ENCODE peak calls at places on chromosome 11, in seven cellular contexts. H is GM12878, F is SK-N-SH, D is K562, M is H1, N is HCT116, U is HepG2. J is an unnamed sample.

GRCh38 chr11:76577921-76578654 is 92.5 kb downstream of the LRRC32 start:
- DNase-seq in H (no peak), F (peak), D (no peak), M (no peak), N (no peak), U (no peak), J (no peak)

GRCh38 chr11:94770563-94771120 is 2.5 kb downstream of the AMOTL1 start:
- DNase-seq in H (no peak), F (peak), D (no peak), M (no peak), N (no peak), U (no peak), J (no peak)

GRCh38 chr11:125382211-125382807 is 113.8 kb downstream of the FEZ1 start:
- DNase-seq in H (no peak), F (no peak), D (no peak), M (no peak), N (no peak), U (no peak), J (no peak)

GRCh38 chr11:19102521-19102900 is 14.5 kb upstream of the ZDHHC13 start:
- DNase-seq in H (no peak), F (no peak), D (no peak), M (no peak), N (no peak), U (no peak), J (no peak)

GRCh38 chr11:130369141-130369691 is 54.5 kb upstream of the ZBTB44 start:
- DNase-seq in H (no peak), F (no peak), D (no peak), M (no peak), N (no peak), U (no peak), J (no peak)

GRCh38 chr11:73950869-73951710 is at the start of gene DNAJB13:
- DNase-seq in H (peak), F (peak), D (peak), M (no peak), N (peak), U (peak), J (peak)

GRCh38 chr11:120622189-120622912 is 110.8 kb downstream of the GRIK4 start:
- DNase-seq in H (no peak), F (peak), D (peak), M (no peak), N (no peak), U (no peak), J (no peak)

GRCh38 chr11:102974552-102975280 is 19.2 kb upstream of the MMP13 start:
- DNase-seq in H (no peak), F (no peak), D (no peak), M (no peak), N (no peak), U (no peak), J (no peak)

GRCh38 chr11:259374-259773 is 18.8 kb upstream of the NLRP6 start:
- DNase-seq in H (no peak), F (no peak), D (no peak), M (no peak), N (no peak), U (no peak), J (no peak)

GRCh38 chr11:36672815-36673450 is 74.9 kb upstream of the RAG2 start:
- DNase-seq in H (no peak), F (peak), D (peak), M (no peak), N (peak), U (peak), J (peak)

GRCh38 chr11:122229078-122229477 is 113.1 kb upstream of the BLID start:
- DNase-seq in H (no peak), F (no peak), D (no peak), M (no peak), N (no peak), U (no peak), J (no peak)

GRCh38 chr11:133830931-133831907 is 14.1 kb downstream of the SPATA19 start:
- DNase-seq in H (no peak), F (peak), D (no peak), M (no peak), N (no peak), U (no peak), J (no peak)

GRCh38 chr11:57873196-57873911 is 111.8 kb downstream of the CTNND1 start:
- DNase-seq in H (no peak), F (no peak), D (no peak), M (no peak), N (no peak), U (no peak), J (no peak)

GRCh38 chr11:64711138-64711943 is 11.7 kb downstream of the NRXN2 start:
- DNase-seq in H (no peak), F (peak), D (peak), M (peak), N (no peak), U (no peak), J (no peak)

GRCh38 chr11:101091781-101092180 is 37.8 kb downstream of the PGR start:
- DNase-seq in H (no peak), F (no peak), D (no peak), M (no peak), N (no peak), U (no peak), J (no peak)

GRCh38 chr11:69721745-69722144 is 17.9 kb upstream of the FGF19 start:
- DNase-seq in H (no peak), F (no peak), D (no peak), M (no peak), N (no peak), U (no peak), J (no peak)

GRCh38 chr11:107957109-107957588 is 28.9 kb downstream of the RAB39A start:
- DNase-seq in H (peak), F (peak), D (no peak), M (no peak), N (no peak), U (no peak), J (no peak)

GRCh38 chr11:113458189-113458588 is 17.0 kb downstream of the DRD2 start:
- DNase-seq in H (no peak), F (no peak), D (no peak), M (no peak), N (no peak), U (no peak), J (no peak)

GRCh38 chr11:68436985-68437926 is 23.3 kb upstream of the PPP6R3 start:
- DNase-seq in H (no peak), F (no peak), D (peak), M (no peak), N (no peak), U (no peak), J (no peak)

GRCh38 chr11:128936546-128937275 is 6.0 kb downstream of the TP53AIP1 start:
- DNase-seq in H (no peak), F (no peak), D (no peak), M (peak), N (no peak), U (peak), J (peak)

GRCh38 chr11:34614334-34615113 is 6.4 kb upstream of the EHF start:
- DNase-seq in H (no peak), F (no peak), D (no peak), M (no peak), N (no peak), U (no peak), J (no peak)
- TF ChIP-seq YY1 in H (no peak), F (no peak), D (no peak), M (no peak), N (no peak), U (no peak), J (no peak)

GRCh38 chr11:28877366-28877765 is 769.2 kb downstream of the METTL15 start:
- DNase-seq in H (no peak), F (no peak), D (no peak), M (no peak), N (no peak), U (no peak), J (no peak)
- TF ChIP-seq YY1 in H (no peak), F (no peak), D (no peak), M (no peak), N (no peak), U (no peak), J (no peak)

DNA sequence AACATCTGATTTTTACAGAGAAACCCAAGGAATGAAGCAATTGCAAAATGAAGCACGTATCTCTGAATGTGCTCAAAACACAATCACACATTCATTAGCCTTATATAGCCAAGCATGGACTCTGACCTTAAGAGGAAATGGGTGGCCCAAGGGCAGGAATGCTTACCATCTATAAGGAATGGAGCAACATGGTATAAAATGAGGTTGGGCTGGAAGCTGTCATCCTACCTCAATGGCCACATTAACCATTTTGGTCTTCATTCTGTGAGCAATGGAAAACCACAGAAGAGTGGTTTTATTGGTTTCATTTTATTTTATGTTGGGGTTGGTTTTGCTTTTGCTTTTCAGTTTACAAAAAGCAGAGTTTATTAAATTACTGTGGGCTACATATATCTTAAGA is 11.0 kb upstream of the MS4A13 start:
- DNase-seq in H (peak), F (no peak), D (no peak), M (no peak), N (no peak), U (no peak), J (no peak)
- TF ChIP-seq YY1 in H (no peak), F (no peak), D (no peak), M (no peak), N (no peak), U (no peak), J (no peak)

GRCh38 chr11:13928566-13929251 is 33.8 kb upstream of the SPON1 start:
- DNase-seq in H (no peak), F (no peak), D (no peak), M (no peak), N (no peak), U (no peak), J (no peak)

GRCh38 chr11:13929551-13929950 is 33.0 kb upstream of the SPON1 start:
- DNase-seq in H (no peak), F (no peak), D (no peak), M (no peak), N (no peak), U (no peak), J (no peak)

GRCh38 chr11:13927496-13927895 is 35.0 kb upstream of the SPON1 start:
- DNase-seq in H (no peak), F (no peak), D (no peak), M (no peak), N (no peak), U (no peak), J (no peak)

DNA sequence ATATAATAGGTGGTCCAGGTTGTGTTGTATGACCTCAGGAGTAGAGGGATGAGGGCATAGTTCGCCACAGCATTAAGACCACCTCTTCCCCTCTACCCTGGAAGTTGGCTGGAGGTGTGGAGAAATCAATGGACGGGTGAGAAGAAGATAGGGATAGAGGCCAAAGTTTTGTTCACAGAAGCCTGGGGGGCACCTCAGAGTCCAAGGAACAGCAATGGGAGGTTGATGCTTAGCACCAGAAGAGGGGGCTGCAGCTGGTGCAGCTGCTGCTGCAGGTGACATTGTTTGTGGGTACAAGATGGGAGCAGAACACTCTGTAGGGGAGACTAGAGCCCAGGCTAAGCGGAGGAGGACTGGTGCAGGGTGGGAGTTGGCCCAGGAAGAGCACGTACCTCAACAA is 31.2 kb upstream of the SPON1 start:
- DNase-seq in H (no peak), F (no peak), D (no peak), M (no peak), N (no peak), U (no peak), J (no peak)
- TF ChIP-seq YY1 in H (no peak), F (no peak), D (no peak), M (no peak), N (no peak), U (no peak), J (no peak)

DNA sequence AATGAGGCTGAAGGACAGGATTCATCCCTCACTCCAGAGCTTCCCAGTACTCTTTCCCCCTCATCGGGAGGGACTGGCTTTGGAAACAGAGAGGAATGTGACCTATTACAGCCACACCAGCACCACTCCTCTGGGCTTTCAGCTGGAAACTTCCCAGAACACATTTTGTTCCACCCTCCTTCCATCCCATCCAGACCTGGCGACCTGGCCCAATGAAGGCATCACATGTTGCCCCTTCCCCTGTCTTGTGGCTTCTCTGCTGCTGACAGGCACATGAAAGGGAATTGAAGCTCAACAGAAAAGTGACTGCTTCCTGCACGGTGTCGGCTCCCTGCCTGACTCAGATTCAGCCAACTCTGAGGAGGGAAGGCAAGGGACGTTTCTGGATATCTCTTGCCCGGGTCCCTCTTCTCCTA is 19.1 kb downstream of the IRAG1 start:
- DNase-seq in H (no peak), F (no peak), D (no peak), M (no peak), N (no peak), U (no peak), J (no peak)
- TF ChIP-seq YY1 in H (no peak), F (no peak), D (no peak), M (no peak), N (no peak), U (no peak), J (no peak)

GRCh38 chr11:6632116-6633073 is 13.2 kb upstream of the TPP1 start:
- DNase-seq in H (no peak), F (no peak), D (no peak), M (no peak), N (no peak), U (no peak), J (no peak)

GRCh38 chr11:6635082-6635932 is 16.1 kb upstream of the TPP1 start:
- DNase-seq in H (no peak), F (no peak), D (no peak), M (no peak), N (no peak), U (peak), J (no peak)

GRCh38 chr11:6633422-6634408 is 14.5 kb upstream of the TPP1 start:
- DNase-seq in H (no peak), F (no peak), D (no peak), M (no peak), N (no peak), U (no peak), J (no peak)

GRCh38 chr11:6636480-6636879 is 17.3 kb upstream of the TPP1 start:
- DNase-seq in H (no peak), F (no peak), D (no peak), M (no peak), N (no peak), U (no peak), J (no peak)

DNA sequence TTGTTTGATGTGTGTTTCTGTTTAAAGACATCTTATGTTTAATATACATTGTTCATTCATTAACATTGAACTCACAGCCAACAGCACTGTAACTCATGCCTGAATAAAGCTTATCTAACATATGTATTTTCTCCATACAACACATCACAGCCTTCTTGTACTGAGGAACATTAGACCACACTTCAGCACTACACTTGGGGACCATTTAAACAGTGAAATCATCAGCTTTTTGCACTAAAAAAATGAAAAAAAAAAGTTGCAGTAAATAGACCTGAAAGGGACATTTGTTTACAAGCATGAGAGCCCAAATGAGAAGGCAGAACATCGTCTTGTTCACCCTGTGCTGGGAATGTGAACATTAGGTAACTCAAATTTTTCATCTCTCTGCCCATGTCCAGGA is 15.3 kb upstream of the TPP1 start:
- DNase-seq in H (no peak), F (no peak), D (no peak), M (no peak), N (no peak), U (no peak), J (no peak)
- TF ChIP-seq YY1 in H (no peak), F (no peak), D (no peak), M (no peak), N (no peak), U (no peak), J (no peak)

GRCh38 chr11:35359321-35360058 is 59.9 kb downstream of the SLC1A2 start:
- DNase-seq in H (no peak), F (no peak), D (no peak), M (no peak), N (no peak), U (peak), J (no peak)
- TF ChIP-seq YY1 in H (no peak), F (no peak), D (no peak), M (no peak), N (no peak), U (no peak), J (no peak)

J was measured in NT2/D1.